ENCODE peak calls at places on chromosomes 11 and 22, in six cellular contexts. E is GM12891, D is H1, I is HepG2, L is GM12878, T is K562. B is an unnamed sample.

GRCh38 chr22:28829358-28830181 is 29.2 kb upstream of the XBP1 start:
- DNase-seq in E (peak), L (no peak), T (peak), D (peak), I (peak), B (peak)

GRCh38 chr11:111526501-111526900 is 11.9 kb downstream of the HOATZ start:
- DNase-seq in D (no peak), E (no peak), L (no peak), I (no peak), T (no peak), B (no peak)

GRCh38 chr11:36409152-36409713 is 100.8 kb downstream of the TRAF6 start:
- DNase-seq in E (no peak), T (peak), L (no peak), I (no peak), D (no peak), B (no peak)

GRCh38 chr11:100918551-100919500 is 210.8 kb downstream of the PGR start:
- DNase-seq in E (no peak), L (no peak), D (no peak), T (no peak), I (no peak), B (no peak)

GRCh38 chr22:17493384-17493981 is 69.8 kb upstream of the SLC25A18 start:
- DNase-seq in I (no peak), D (no peak), E (no peak), L (no peak), T (no peak), B (no peak)

GRCh38 chr11:944711-945470 is 19.2 kb downstream of the AP2A2 start:
- DNase-seq in I (no peak), L (no peak), T (no peak), D (peak), E (no peak), B (no peak)

GRCh38 chr11:2977113-2977512 is 15.0 kb downstream of the NAP1L4 start:
- DNase-seq in D (no peak), I (no peak), E (no peak), L (no peak), T (no peak), B (no peak)

GRCh38 chr11:130897262-130898182 is 18.8 kb downstream of the SNX19 start:
- DNase-seq in D (no peak), E (no peak), T (no peak), I (no peak), L (no peak), B (no peak)

GRCh38 chr11:14451825-14452224 is 47.8 kb downstream of the COPB1 start:
- DNase-seq in I (no peak), E (no peak), D (no peak), L (no peak), T (no peak), B (no peak)

GRCh38 chr11:129625930-129626329 is 189.7 kb upstream of the TMEM45B start:
- DNase-seq in I (no peak), D (no peak), L (no peak), T (no peak), E (no peak), B (no peak)
- TF ChIP-seq TAF1 in I (no peak), D (no peak), L (no peak), T (no peak), E (no peak), B (no peak)

GRCh38 chr22:43860126-43860525 is 2.2 kb downstream of the SULT4A1 start:
- DNase-seq in E (no peak), L (no peak), D (no peak), I (no peak), T (no peak), B (no peak)

GRCh38 chr22:43860831-43861230 is 1.5 kb downstream of the SULT4A1 start:
- DNase-seq in I (no peak), E (no peak), D (no peak), T (no peak), L (no peak), B (no peak)

GRCh38 chr22:43861529-43861928 is 784 bp downstream of the SULT4A1 start:
- DNase-seq in E (no peak), I (no peak), D (no peak), L (no peak), T (no peak), B (no peak)

GRCh38 chr22:43862882-43863202 is 529 bp upstream of the SULT4A1 start:
- DNase-seq in T (no peak), E (no peak), I (no peak), D (no peak), L (no peak), B (no peak)

GRCh38 chr22:43862074-43862881 is at the start of gene SULT4A1:
- DNase-seq in I (no peak), L (no peak), D (peak), T (peak), E (no peak), B (no peak)
- TF ChIP-seq POLR2AphosphoS5 in I (no peak), L (no peak), D (no peak), T (no peak), E (no peak), B (no peak)

GRCh38 chr22:46296257-46297150 is at the start of gene GTSE1:
- DNase-seq in E (peak), D (peak), T (peak), L (peak), I (peak), B (peak)
- TF ChIP-seq POLR2A in E (peak), D (no peak), T (peak), L (peak), I (peak), B (peak)

GRCh38 chr22:31344369-31345330 is 1.5 kb downstream of the PATZ1 start:
- DNase-seq in E (no peak), D (peak), T (no peak), I (no peak), L (no peak), B (no peak)
- TF ChIP-seq TAF1 in E (no peak), D (no peak), T (no peak), I (no peak), L (no peak), B (no peak)

GRCh38 chr11:45806072-45806933 is 1.4 kb downstream of the SLC35C1 start:
- DNase-seq in I (no peak), D (no peak), E (no peak), L (no peak), T (no peak), B (no peak)

GRCh38 chr11:45802531-45803317 is 2.2 kb upstream of the SLC35C1 start:
- DNase-seq in I (no peak), D (no peak), L (no peak), T (no peak), E (no peak), B (no peak)

GRCh38 chr11:45805305-45806071 is 539 bp downstream of the SLC35C1 start:
- DNase-seq in E (no peak), L (no peak), I (peak), D (peak), T (no peak), B (no peak)

GRCh38 chr11:45804806-45805304 is at the start of gene SLC35C1:
- DNase-seq in I (peak), L (peak), D (peak), T (peak), E (peak), B (peak)

DNA sequence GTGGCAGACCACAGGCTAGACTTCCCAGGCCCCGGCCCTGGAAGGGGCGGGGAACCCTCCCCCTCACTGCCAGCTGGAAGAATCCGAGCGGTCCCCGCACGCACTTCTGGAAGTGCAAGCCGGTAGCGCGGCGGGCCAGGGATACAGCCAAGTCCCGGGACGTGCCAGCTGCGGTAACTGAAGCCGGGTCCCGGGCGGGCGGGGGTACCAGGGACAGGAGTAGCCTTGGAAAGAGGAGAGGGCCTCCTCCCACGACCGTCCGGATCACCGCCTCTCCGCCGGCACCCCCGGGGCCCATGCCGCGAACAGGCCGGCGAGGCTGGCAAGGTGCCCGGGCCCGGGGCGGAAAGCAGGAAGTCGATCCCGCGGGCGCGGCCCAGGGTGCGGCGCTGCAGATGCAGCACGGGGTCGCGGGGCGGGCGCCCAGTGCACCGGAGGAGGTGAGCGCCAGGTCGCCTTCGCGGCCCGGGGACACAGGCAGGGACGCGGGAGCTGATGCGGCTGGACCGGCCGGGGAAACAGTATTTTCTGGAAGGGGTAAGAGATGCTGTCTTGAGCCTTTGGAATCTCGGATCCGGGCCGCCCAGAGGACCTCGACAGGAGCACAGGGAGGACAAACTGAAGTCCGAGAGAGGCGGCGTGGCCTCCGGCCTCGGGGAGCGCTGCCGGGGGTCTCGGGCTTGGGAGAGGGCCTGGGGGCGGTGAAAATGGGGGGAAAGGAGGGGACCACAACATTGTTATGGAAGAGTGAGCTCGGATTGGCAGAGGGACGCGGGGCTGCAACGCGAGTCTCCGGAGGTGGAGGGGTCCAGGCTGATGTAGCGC is 756 bp upstream of the SLC35C1 start:
- DNase-seq in L (no peak), D (peak), E (peak), I (peak), T (no peak), B (no peak)
- TF ChIP-seq POLR2AphosphoS5 in L (no peak), D (no peak), E (no peak), I (no peak), T (no peak), B (no peak)

DNA sequence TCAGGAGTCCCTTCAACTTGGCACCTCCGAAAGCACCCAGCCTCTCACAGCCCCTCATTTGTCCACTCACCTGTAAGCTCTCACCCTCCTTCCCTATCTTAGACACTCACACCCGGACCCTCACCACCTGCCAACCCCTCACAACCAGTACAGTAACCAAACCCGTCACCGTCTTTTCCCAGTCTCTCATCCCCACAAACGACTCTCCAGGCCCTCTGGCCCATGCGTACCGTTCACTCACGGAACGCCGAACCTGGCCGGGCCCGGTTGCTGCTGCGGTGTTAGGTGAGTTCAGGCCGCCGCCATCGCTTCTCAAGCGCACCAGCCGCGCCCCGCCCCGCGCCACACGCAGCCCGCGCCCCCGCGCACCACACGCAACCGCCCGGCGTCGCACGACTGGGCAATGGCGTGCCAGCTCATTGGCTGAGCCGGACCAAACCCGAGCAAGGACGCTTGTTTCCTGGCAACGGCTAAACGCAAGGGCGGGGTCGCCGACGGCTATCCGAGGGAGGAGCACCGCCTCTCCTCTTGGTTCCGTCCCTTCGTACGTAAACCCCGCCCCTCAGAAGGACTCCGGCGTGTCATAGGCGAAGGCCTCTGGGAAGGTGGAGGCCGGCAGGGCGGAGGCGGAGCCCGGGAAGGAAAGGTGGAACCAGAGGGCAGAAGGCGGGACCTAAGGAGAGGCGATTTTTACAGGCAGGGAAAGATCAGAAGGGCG is at the start of gene FHIP1B:
- DNase-seq in L (peak), E (peak), I (peak), T (peak), D (peak), B (peak)
- TF ChIP-seq POLR2A in L (peak), E (peak), I (peak), T (peak), D (no peak), B (peak)

GRCh38 chr11:29326757-29327156 is 690.1 kb downstream of the KCNA4 start:
- DNase-seq in E (no peak), L (no peak), D (no peak), I (no peak), T (no peak), B (no peak)

GRCh38 chr11:29324328-29324727 is 692.5 kb downstream of the KCNA4 start:
- DNase-seq in L (no peak), I (no peak), T (no peak), D (no peak), E (no peak), B (no peak)

GRCh38 chr11:29334781-29335140 is 682.1 kb downstream of the KCNA4 start:
- DNase-seq in E (no peak), D (no peak), T (no peak), I (no peak), L (no peak), B (no peak)

GRCh38 chr11:29333993-29334780 is 682.6 kb downstream of the KCNA4 start:
- DNase-seq in L (peak), D (no peak), I (peak), T (no peak), E (no peak), B (no peak)

GRCh38 chr11:29328961-29329441 is 687.8 kb downstream of the KCNA4 start:
- DNase-seq in I (peak), E (no peak), T (no peak), D (no peak), L (no peak), B (no peak)
- TF ChIP-seq TAF1 in I (no peak), E (no peak), T (no peak), D (no peak), L (no peak), B (no peak)